ENCODE peak calls at places on chromosome 13, in seven cellular contexts. R, K, C, S, P, Y and N are unnamed samples. For H3K4me1, the result is how much of the 10 kb centered on the place peaks cover.

GRCh38 chr13:106623799-106624198 is 55.9 kb upstream of the ARGLU1 start:
- DNase-seq in R (no peak), K (no peak), C (no peak), S (no peak), P (no peak), Y (no peak), N (no peak)

GRCh38 chr13:60019119-60019993 is 144.4 kb downstream of the DIAPH3 start:
- DNase-seq in R (no peak), K (peak), C (no peak), S (no peak), P (no peak), Y (no peak), N (no peak)

GRCh38 chr13:79447741-79448140 is 33.2 kb upstream of the NDFIP2 start:
- DNase-seq in R (peak), K (no peak), C (no peak), S (no peak), P (no peak), Y (no peak), N (no peak)

GRCh38 chr13:41428155-41428554 is 29.2 kb upstream of the RGCC start:
- DNase-seq in R (peak), K (no peak), C (no peak), S (no peak), P (no peak), Y (no peak), N (peak)

GRCh38 chr13:28464861-28465260 is 30.1 kb downstream of the FLT1 start:
- DNase-seq in R (no peak), K (no peak), C (no peak), S (no peak), P (no peak), Y (no peak), N (no peak)

GRCh38 chr13:88895261-88895941 is 1224.2 kb downstream of the SLITRK5 start:
- DNase-seq in R (no peak), K (no peak), C (no peak), S (peak), P (no peak), Y (no peak), N (no peak)

GRCh38 chr13:97111705-97112104 is 110.4 kb upstream of the MBNL2 start:
- DNase-seq in R (no peak), K (no peak), C (peak), S (no peak), P (no peak), Y (no peak), N (no peak)

GRCh38 chr13:105817498-105817897 is 718.0 kb downstream of the EFNB2 start:
- DNase-seq in R (no peak), K (no peak), C (no peak), S (no peak), P (no peak), Y (no peak), N (no peak)

GRCh38 chr13:76730220-76730619 is 156.0 kb downstream of the KCTD12 start:
- DNase-seq in R (no peak), K (no peak), C (no peak), S (no peak), P (no peak), Y (no peak), N (no peak)

GRCh38 chr13:47437411-47437810 is 540.6 kb upstream of the HTR2A start:
- DNase-seq in R (no peak), K (peak), C (no peak), S (no peak), P (no peak), Y (no peak), N (no peak)

GRCh38 chr13:111862836-111863815 is 203.8 kb upstream of the SOX1 start:
- DNase-seq in R (no peak), K (no peak), C (no peak), S (no peak), P (no peak), Y (no peak), N (no peak)

GRCh38 chr13:29562762-29563161 is 32.7 kb downstream of the SLC7A1 start:
- DNase-seq in R (no peak), K (no peak), C (no peak), S (no peak), P (no peak), Y (no peak), N (peak)

GRCh38 chr13:42754801-42755513 is 26.4 kb upstream of the FAM216B start:
- DNase-seq in R (no peak), K (no peak), C (no peak), S (no peak), P (no peak), Y (no peak), N (no peak)

GRCh38 chr13:52983836-52984235 is 44.8 kb upstream of the OLFM4 start:
- DNase-seq in R (no peak), K (no peak), C (no peak), S (no peak), P (no peak), Y (no peak), N (no peak)

GRCh38 chr13:41544824-41545707 is 87.7 kb downstream of the RGCC start:
- DNase-seq in R (no peak), K (peak), C (no peak), S (no peak), P (no peak), Y (no peak), N (no peak)

GRCh38 chr13:104086205-104086604 is 1020.0 kb upstream of the SLC10A2 start:
- DNase-seq in R (no peak), K (peak), C (no peak), S (no peak), P (no peak), Y (no peak), N (no peak)

GRCh38 chr13:35987572-35988513 is 143.3 kb downstream of the DCLK1 start:
- DNase-seq in R (no peak), K (no peak), C (no peak), S (no peak), P (no peak), Y (no peak), N (peak)

GRCh38 chr13:71880753-71881541 is 13.9 kb upstream of the DACH1 start:
- DNase-seq in R (no peak), K (no peak), C (no peak), S (no peak), P (no peak), Y (no peak), N (no peak)

GRCh38 chr13:35768126-35768525 is 291.6 kb upstream of the MAB21L1 start:
- DNase-seq in R (no peak), K (no peak), C (no peak), S (no peak), P (no peak), Y (no peak), N (no peak)

GRCh38 chr13:70098669-70099068 is 9.0 kb upstream of the ATXN8OS start:
- DNase-seq in R (no peak), K (no peak), C (peak), S (no peak), P (no peak), Y (no peak), N (no peak)

GRCh38 chr13:42968906-42969305 is 23.1 kb downstream of the EPSTI1 start:
- DNase-seq in R (no peak), K (no peak), C (no peak), S (no peak), P (no peak), Y (no peak), N (peak)

GRCh38 chr13:112658807-112659206 is 31.0 kb upstream of the ATP11A start:
- DNase-seq in R (no peak), K (peak), C (no peak), S (no peak), P (no peak), Y (no peak), N (peak)

GRCh38 chr13:36918246-36919060 is 1.6 kb downstream of the SMAD9 start:
- DNase-seq in R (peak), K (peak), C (peak), S (no peak), P (no peak), Y (no peak), N (no peak)

GRCh38 chr13:107883561-107884175 is 331.7 kb downstream of the LIG4 start:
- DNase-seq in R (no peak), K (peak), C (no peak), S (no peak), P (no peak), Y (no peak), N (no peak)

GRCh38 chr13:29589234-29589633 is 6.3 kb downstream of the SLC7A1 start:
- DNase-seq in R (peak), K (peak), C (no peak), S (peak), P (no peak), Y (no peak), N (no peak)

DNA sequence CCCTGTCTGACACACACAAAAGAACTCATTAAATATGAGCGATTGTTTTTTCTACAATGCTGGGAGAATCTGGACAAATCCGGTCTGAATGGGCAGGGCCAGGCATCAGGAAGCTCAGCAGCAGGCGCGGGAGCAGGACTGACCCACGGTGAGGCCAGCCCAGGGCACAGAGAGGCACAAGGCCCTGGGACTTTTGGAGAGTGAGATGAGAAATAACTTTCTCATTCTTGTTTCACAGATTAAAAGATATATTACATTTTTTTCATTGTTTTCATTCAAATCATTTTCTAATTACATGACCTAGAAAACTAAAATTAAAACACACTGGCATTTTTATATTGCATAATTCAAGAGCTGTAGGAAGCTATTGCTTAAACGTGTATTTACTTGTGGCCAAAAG is 133.0 kb downstream of the TNFRSF19 start:
- DNase-seq in R (no peak), K (no peak), C (no peak), S (no peak), P (no peak), Y (no peak), N (no peak)
- H3K4me1 ChIP-seq in R (under half), K (under half), C (under half), S (under half), P (under half), Y (under half), N (under half)

GRCh38 chr13:113754242-113754641 is 4.8 kb upstream of the TMEM255B start:
- DNase-seq in R (no peak), K (no peak), C (no peak), S (no peak), P (no peak), Y (no peak), N (no peak)

GRCh38 chr13:113759525-113760137 is 605 bp downstream of the TMEM255B start:
- DNase-seq in R (peak), K (peak), C (peak), S (peak), P (no peak), Y (no peak), N (peak)

GRCh38 chr13:113758651-113759524 is at the start of gene TMEM255B:
- DNase-seq in R (peak), K (peak), C (peak), S (peak), P (peak), Y (no peak), N (peak)

GRCh38 chr13:113754691-113755090 is 4.3 kb upstream of the TMEM255B start:
- DNase-seq in R (no peak), K (no peak), C (no peak), S (no peak), P (no peak), Y (no peak), N (no peak)

GRCh38 chr13:113756441-113757097 is 2.5 kb upstream of the TMEM255B start:
- DNase-seq in R (no peak), K (peak), C (no peak), S (no peak), P (no peak), Y (no peak), N (peak)
- H3K4me1 ChIP-seq in R (under half), K (under half), C (under half), S (under half), P (under half), Y (under half), N (under half)

GRCh38 chr13:46075811-46076210 is 23.3 kb upstream of the ZC3H13 start:
- DNase-seq in R (no peak), K (no peak), C (no peak), S (no peak), P (no peak), Y (no peak), N (no peak)

GRCh38 chr13:46077260-46077659 is 24.7 kb upstream of the ZC3H13 start:
- DNase-seq in R (no peak), K (no peak), C (no peak), S (no peak), P (no peak), Y (no peak), N (no peak)

GRCh38 chr13:46076827-46077226 is 24.3 kb upstream of the ZC3H13 start:
- DNase-seq in R (no peak), K (no peak), C (no peak), S (no peak), P (no peak), Y (no peak), N (no peak)

GRCh38 chr13:46071590-46072249 is 19.2 kb upstream of the ZC3H13 start:
- DNase-seq in R (no peak), K (no peak), C (no peak), S (no peak), P (no peak), Y (no peak), N (peak)
- H3K4me1 ChIP-seq in R (under half), K (under half), C (under half), S (under half), P (under half), Y (under half), N (under half)

DNA sequence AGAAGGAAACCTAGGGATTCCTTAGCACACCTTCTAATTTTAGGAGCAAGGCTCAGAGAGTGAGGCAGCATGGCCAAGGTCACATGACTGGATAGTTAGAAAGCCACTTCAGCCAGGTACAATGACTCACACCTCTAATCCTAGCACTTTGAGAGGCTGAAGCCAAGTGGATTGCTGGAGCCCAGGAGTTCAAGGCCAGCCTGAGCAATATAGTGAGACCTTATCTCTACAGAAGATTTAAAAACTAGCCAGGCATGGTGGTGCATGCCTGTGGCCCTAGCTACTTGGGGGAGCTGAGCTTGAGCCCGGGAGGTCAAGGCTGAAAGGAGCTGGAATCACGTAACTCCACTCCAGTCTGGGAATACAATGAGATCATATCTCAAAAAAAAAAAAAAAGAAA is 69.2 kb downstream of the TEX26 start:
- DNase-seq in R (no peak), K (no peak), C (peak), S (no peak), P (no peak), Y (no peak), N (peak)
- H3K4me1 ChIP-seq in R (under half), K (under half), C (under half), S (under half), P (under half), Y (under half), N (under half)

GRCh38 chr13:110294146-110294545 is 12.8 kb downstream of the COL4A1 start:
- DNase-seq in R (no peak), K (no peak), C (no peak), S (no peak), P (no peak), Y (no peak), N (no peak)
- H3K4me1 ChIP-seq in R (under half), K (under half), C (under half), S (under half), P (under half), Y (under half), N (under half)

DNA sequence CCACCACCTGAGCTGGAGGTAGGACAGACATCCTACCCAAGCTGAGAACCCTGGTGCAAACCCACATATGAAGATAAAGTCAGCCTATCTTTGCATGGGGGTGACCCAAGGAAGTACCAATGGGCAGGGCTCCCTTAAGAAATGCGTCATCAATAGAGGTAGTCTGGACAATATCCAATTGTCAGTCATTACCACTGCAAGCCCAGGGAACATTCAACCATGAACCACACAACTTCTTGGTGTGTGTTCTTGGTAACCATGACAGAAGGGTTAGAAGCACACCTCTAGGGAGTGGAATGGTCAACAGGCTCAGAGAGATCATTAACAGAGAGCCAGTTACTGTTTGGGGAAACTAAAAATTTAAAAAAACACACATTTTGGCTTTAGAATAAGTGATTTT is 34.7 kb upstream of the DOCK9 start:
- DNase-seq in R (no peak), K (no peak), C (no peak), S (no peak), P (no peak), Y (no peak), N (no peak)
- H3K4me1 ChIP-seq in R (under half), K (under half), C (under half), S (under half), P (under half), Y (under half), N (under half)